ENCODE peak calls at places on chromosomes 5 and 9, in five cellular contexts. One of them, this sample, is unnamed.

GRCh38 chr5:148808864-148809642 is 17.4 kb upstream of the ADRB2 start:
- DNase-seq in upper lobe of right lung: no peak
- DNase-seq in Peyer's patch: no peak
- DNase-seq in pancreas: no peak
- DNase-seq in small intestine: peak
- DNase-seq in this sample: no peak

GRCh38 chr5:139746691-139747582 is 48.7 kb upstream of the PSD2 start:
- DNase-seq in upper lobe of right lung: no peak
- DNase-seq in Peyer's patch: peak
- DNase-seq in pancreas: peak
- DNase-seq in small intestine: no peak
- DNase-seq in this sample: no peak

GRCh38 chr9:126705311-126705766 is 91.6 kb downstream of the LMX1B start:
- DNase-seq in upper lobe of right lung: peak
- DNase-seq in Peyer's patch: peak
- DNase-seq in pancreas: peak
- DNase-seq in small intestine: peak
- DNase-seq in this sample: peak

GRCh38 chr5:55081541-55081940 is 20.9 kb upstream of the GZMA start:
- DNase-seq in upper lobe of right lung: no peak
- DNase-seq in Peyer's patch: no peak
- DNase-seq in pancreas: no peak
- DNase-seq in small intestine: no peak
- DNase-seq in this sample: no peak

GRCh38 chr9:728535-728934 is 113.0 kb upstream of the DMRT1 start:
- DNase-seq in upper lobe of right lung: no peak
- DNase-seq in Peyer's patch: no peak
- DNase-seq in pancreas: no peak
- DNase-seq in small intestine: no peak
- DNase-seq in this sample: no peak

GRCh38 chr9:4555251-4555650 is 65.0 kb downstream of the SLC1A1 start:
- DNase-seq in upper lobe of right lung: no peak
- DNase-seq in Peyer's patch: no peak
- DNase-seq in pancreas: no peak
- DNase-seq in small intestine: no peak
- DNase-seq in this sample: no peak

GRCh38 chr5:39498247-39498952 is 73.6 kb upstream of the DAB2 start:
- DNase-seq in upper lobe of right lung: no peak
- DNase-seq in Peyer's patch: no peak
- DNase-seq in pancreas: no peak
- DNase-seq in small intestine: no peak
- DNase-seq in this sample: no peak

GRCh38 chr9:72292874-72293607 is 72.0 kb downstream of the ZFAND5 start:
- DNase-seq in upper lobe of right lung: no peak
- DNase-seq in Peyer's patch: no peak
- DNase-seq in pancreas: no peak
- DNase-seq in small intestine: peak
- DNase-seq in this sample: no peak

GRCh38 chr5:14406554-14406849 is 175.1 kb upstream of the OTULINL start:
- DNase-seq in upper lobe of right lung: no peak
- DNase-seq in Peyer's patch: no peak
- DNase-seq in pancreas: no peak
- DNase-seq in small intestine: no peak
- DNase-seq in this sample: no peak

GRCh38 chr5:10355071-10355889 is 1.8 kb downstream of the MARCHF6 start:
- DNase-seq in upper lobe of right lung: no peak
- DNase-seq in Peyer's patch: no peak
- DNase-seq in pancreas: no peak
- DNase-seq in small intestine: peak
- DNase-seq in this sample: no peak

GRCh38 chr5:146993876-146994530 is 115.4 kb upstream of the PPP2R2B start:
- DNase-seq in upper lobe of right lung: no peak
- DNase-seq in Peyer's patch: no peak
- DNase-seq in pancreas: no peak
- DNase-seq in small intestine: no peak
- DNase-seq in this sample: no peak

GRCh38 chr9:93261735-93262523 is 78.0 kb downstream of the WNK2 start:
- DNase-seq in upper lobe of right lung: peak
- DNase-seq in Peyer's patch: no peak
- DNase-seq in pancreas: no peak
- DNase-seq in small intestine: no peak
- DNase-seq in this sample: no peak

GRCh38 chr9:2055203-2055658 is 40.1 kb downstream of the SMARCA2 start:
- DNase-seq in upper lobe of right lung: no peak
- DNase-seq in Peyer's patch: no peak
- DNase-seq in pancreas: no peak
- DNase-seq in small intestine: no peak
- DNase-seq in this sample: no peak

GRCh38 chr9:82332018-82332773 is 343.6 kb downstream of the SPATA31D1 start:
- DNase-seq in upper lobe of right lung: no peak
- DNase-seq in Peyer's patch: no peak
- DNase-seq in pancreas: no peak
- DNase-seq in small intestine: no peak
- DNase-seq in this sample: no peak

GRCh38 chr9:133576591-133577462 is 32.4 kb downstream of the FAM163B start:
- DNase-seq in upper lobe of right lung: no peak
- DNase-seq in Peyer's patch: no peak
- DNase-seq in pancreas: no peak
- DNase-seq in small intestine: no peak
- DNase-seq in this sample: no peak

GRCh38 chr9:447230-448025 is 232.8 kb downstream of the DOCK8 start:
- DNase-seq in upper lobe of right lung: no peak
- DNase-seq in Peyer's patch: no peak
- DNase-seq in pancreas: no peak
- DNase-seq in small intestine: peak
- DNase-seq in this sample: no peak

GRCh38 chr9:133916159-133916541 is 76.0 kb downstream of the VAV2 start:
- DNase-seq in upper lobe of right lung: no peak
- DNase-seq in Peyer's patch: no peak
- DNase-seq in pancreas: no peak
- DNase-seq in small intestine: peak
- DNase-seq in this sample: no peak

GRCh38 chr9:20512106-20512505 is 110.2 kb downstream of the MLLT3 start:
- DNase-seq in upper lobe of right lung: no peak
- DNase-seq in Peyer's patch: no peak
- DNase-seq in pancreas: no peak
- DNase-seq in small intestine: peak
- DNase-seq in this sample: no peak

GRCh38 chr5:167064199-167064811 is 1227.1 kb upstream of the WWC1 start:
- DNase-seq in upper lobe of right lung: no peak
- DNase-seq in Peyer's patch: no peak
- DNase-seq in pancreas: no peak
- DNase-seq in small intestine: no peak
- DNase-seq in this sample: no peak

GRCh38 chr9:133600747-133601146 is 8.4 kb downstream of the FAM163B start:
- DNase-seq in upper lobe of right lung: no peak
- DNase-seq in Peyer's patch: no peak
- DNase-seq in pancreas: no peak
- DNase-seq in small intestine: no peak
- DNase-seq in this sample: no peak

GRCh38 chr9:99633260-99633659 is 188.4 kb upstream of the NR4A3 start:
- DNase-seq in upper lobe of right lung: no peak
- DNase-seq in Peyer's patch: no peak
- DNase-seq in pancreas: no peak
- DNase-seq in small intestine: no peak
- DNase-seq in this sample: no peak

GRCh38 chr9:136085815-136086212 is 9.3 kb downstream of the NACC2 start:
- DNase-seq in upper lobe of right lung: peak
- DNase-seq in Peyer's patch: peak
- DNase-seq in pancreas: peak
- DNase-seq in small intestine: peak
- DNase-seq in this sample: peak

GRCh38 chr9:129626944-129627297 is 958 bp downstream of the NTMT1 start:
- DNase-seq in upper lobe of right lung: no peak
- DNase-seq in Peyer's patch: no peak
- DNase-seq in pancreas: no peak
- DNase-seq in small intestine: no peak
- DNase-seq in this sample: no peak

GRCh38 chr9:129629251-129629650 is 3.3 kb downstream of the NTMT1 start:
- DNase-seq in upper lobe of right lung: no peak
- DNase-seq in Peyer's patch: no peak
- DNase-seq in pancreas: no peak
- DNase-seq in small intestine: no peak
- DNase-seq in this sample: no peak

GRCh38 chr9:129627556-129628492 is 1.9 kb downstream of the NTMT1 start:
- DNase-seq in upper lobe of right lung: no peak
- DNase-seq in Peyer's patch: no peak
- DNase-seq in pancreas: peak
- DNase-seq in small intestine: no peak
- DNase-seq in this sample: no peak

GRCh38 chr9:129626079-129626943 is at the start of gene NTMT1:
- DNase-seq in upper lobe of right lung: peak
- DNase-seq in Peyer's patch: peak
- DNase-seq in pancreas: peak
- DNase-seq in small intestine: peak
- DNase-seq in this sample: peak

GRCh38 chr9:129628709-129629108 is 2.7 kb downstream of the NTMT1 start:
- DNase-seq in upper lobe of right lung: no peak
- DNase-seq in Peyer's patch: no peak
- DNase-seq in pancreas: no peak
- DNase-seq in small intestine: no peak
- DNase-seq in this sample: no peak
- H3K27ac ChIP-seq in upper lobe of right lung: no peak
- H3K27ac ChIP-seq in Peyer's patch: no peak
- H3K27ac ChIP-seq in pancreas: no peak
- H3K27ac ChIP-seq in small intestine: no peak
- H3K27ac ChIP-seq in this sample: no peak

GRCh38 chr5:113293068-113293571 is 141.7 kb downstream of the TSSK1B start:
- DNase-seq in upper lobe of right lung: no peak
- DNase-seq in Peyer's patch: no peak
- DNase-seq in pancreas: no peak
- DNase-seq in small intestine: no peak
- DNase-seq in this sample: no peak
- H3K4me3 ChIP-seq in upper lobe of right lung: peak
- H3K4me3 ChIP-seq in Peyer's patch: peak
- H3K4me3 ChIP-seq in pancreas: no peak
- H3K4me3 ChIP-seq in small intestine: peak
- H3K4me3 ChIP-seq in this sample: peak

GRCh38 chr5:76389513-76390154 is 13.5 kb upstream of the IQGAP2 start:
- DNase-seq in upper lobe of right lung: no peak
- DNase-seq in Peyer's patch: no peak
- DNase-seq in pancreas: peak
- DNase-seq in small intestine: no peak
- DNase-seq in this sample: no peak
- H3K27ac ChIP-seq in upper lobe of right lung: no peak
- H3K27ac ChIP-seq in Peyer's patch: no peak
- H3K27ac ChIP-seq in pancreas: peak
- H3K27ac ChIP-seq in small intestine: no peak
- H3K27ac ChIP-seq in this sample: no peak

DNA sequence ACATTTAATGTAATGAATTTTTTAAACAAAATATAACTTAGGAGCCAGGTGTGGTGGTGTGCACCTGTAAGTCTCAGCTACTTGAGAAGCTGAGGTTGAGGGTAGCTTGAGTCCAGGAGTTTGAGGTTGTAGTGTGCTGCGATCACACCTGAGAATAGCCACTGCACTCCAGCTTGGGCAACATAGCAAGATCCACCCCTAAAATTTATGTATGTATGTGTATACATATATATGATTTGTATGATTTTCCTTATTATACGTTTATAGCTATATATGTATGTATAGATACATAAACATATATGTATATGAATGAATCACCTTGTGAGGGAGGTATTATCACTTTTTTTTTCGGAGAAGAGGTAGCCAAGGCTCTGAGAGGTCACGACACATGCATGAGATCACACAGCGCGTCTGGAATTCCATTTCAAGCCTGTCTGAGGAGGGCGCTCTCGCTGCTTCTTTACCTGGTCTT is 598 bp upstream of the CCNI2 start:
- DNase-seq in upper lobe of right lung: no peak
- DNase-seq in Peyer's patch: no peak
- DNase-seq in pancreas: no peak
- DNase-seq in small intestine: peak
- DNase-seq in this sample: no peak
- H3K4me3 ChIP-seq in upper lobe of right lung: peak
- H3K4me3 ChIP-seq in Peyer's patch: peak
- H3K4me3 ChIP-seq in pancreas: peak
- H3K4me3 ChIP-seq in small intestine: peak
- H3K4me3 ChIP-seq in this sample: peak

This sample was measured in coronary artery.